ENCODE peak calls at places on chromosomes 1 and 21, in six cellular contexts. One of them, this sample, is unnamed.

GRCh38 chr21:45670731-45671130 is 27.2 kb downstream of the PCBP3 start:
- DNase-seq in AG20443: no peak
- DNase-seq in tibial artery: no peak
- DNase-seq in small intestine: no peak
- DNase-seq in GM13977: no peak
- DNase-seq in islet precursor cell: no peak
- DNase-seq in this sample: no peak

GRCh38 chr1:224769987-224770693 is 154.0 kb downstream of the CNIH3 start:
- DNase-seq in AG20443: peak
- DNase-seq in tibial artery: no peak
- DNase-seq in small intestine: no peak
- DNase-seq in GM13977: no peak
- DNase-seq in islet precursor cell: peak
- DNase-seq in this sample: no peak

GRCh38 chr1:61141288-61142044 is 59.1 kb downstream of the NFIA start:
- DNase-seq in AG20443: peak
- DNase-seq in tibial artery: no peak
- DNase-seq in small intestine: peak
- DNase-seq in GM13977: no peak
- DNase-seq in islet precursor cell: no peak
- DNase-seq in this sample: no peak

GRCh38 chr21:41169701-41170100 is 1.7 kb downstream of the BACE2 start:
- DNase-seq in AG20443: no peak
- DNase-seq in tibial artery: no peak
- DNase-seq in small intestine: no peak
- DNase-seq in GM13977: no peak
- DNase-seq in islet precursor cell: peak
- DNase-seq in this sample: no peak

GRCh38 chr1:166145496-166145895 is 21.3 kb downstream of the FAM78B start:
- DNase-seq in AG20443: no peak
- DNase-seq in tibial artery: no peak
- DNase-seq in small intestine: no peak
- DNase-seq in GM13977: no peak
- DNase-seq in islet precursor cell: no peak
- DNase-seq in this sample: no peak

GRCh38 chr1:174160109-174160473 is 771 bp downstream of the RABGAP1L start:
- DNase-seq in AG20443: peak
- DNase-seq in tibial artery: peak
- DNase-seq in small intestine: peak
- DNase-seq in GM13977: no peak
- DNase-seq in islet precursor cell: peak
- DNase-seq in this sample: peak

GRCh38 chr1:179094826-179095225 is 13.0 kb downstream of the TOR3A start:
- DNase-seq in AG20443: no peak
- DNase-seq in tibial artery: no peak
- DNase-seq in small intestine: no peak
- DNase-seq in GM13977: no peak
- DNase-seq in islet precursor cell: no peak
- DNase-seq in this sample: no peak

GRCh38 chr1:107963009-107963408 is 2.0 kb downstream of the VAV3 start:
- DNase-seq in AG20443: no peak
- DNase-seq in tibial artery: no peak
- DNase-seq in small intestine: no peak
- DNase-seq in GM13977: no peak
- DNase-seq in islet precursor cell: no peak
- DNase-seq in this sample: no peak

GRCh38 chr1:205326812-205327466 is 5.4 kb upstream of the NUAK2 start:
- DNase-seq in AG20443: no peak
- DNase-seq in tibial artery: no peak
- DNase-seq in small intestine: no peak
- DNase-seq in GM13977: no peak
- DNase-seq in islet precursor cell: no peak
- DNase-seq in this sample: no peak

GRCh38 chr1:201275266-201275666 is 8.0 kb upstream of the PKP1 start:
- DNase-seq in AG20443: peak
- DNase-seq in tibial artery: no peak
- DNase-seq in small intestine: peak
- DNase-seq in GM13977: no peak
- DNase-seq in islet precursor cell: peak
- DNase-seq in this sample: no peak

GRCh38 chr1:88946845-88947244 is 45.6 kb downstream of the KYAT3 start:
- DNase-seq in AG20443: no peak
- DNase-seq in tibial artery: no peak
- DNase-seq in small intestine: no peak
- DNase-seq in GM13977: no peak
- DNase-seq in islet precursor cell: no peak
- DNase-seq in this sample: no peak

GRCh38 chr1:162987866-162988265 is 81.3 kb upstream of the RGS4 start:
- DNase-seq in AG20443: peak
- DNase-seq in tibial artery: no peak
- DNase-seq in small intestine: no peak
- DNase-seq in GM13977: no peak
- DNase-seq in islet precursor cell: no peak
- DNase-seq in this sample: no peak

GRCh38 chr1:181033799-181034391 is at the start of gene MR1:
- DNase-seq in AG20443: peak
- DNase-seq in tibial artery: no peak
- DNase-seq in small intestine: peak
- DNase-seq in GM13977: peak
- DNase-seq in islet precursor cell: no peak
- DNase-seq in this sample: peak

GRCh38 chr1:230074270-230074669 is 7.2 kb downstream of the GALNT2 start:
- DNase-seq in AG20443: no peak
- DNase-seq in tibial artery: no peak
- DNase-seq in small intestine: no peak
- DNase-seq in GM13977: no peak
- DNase-seq in islet precursor cell: no peak
- DNase-seq in this sample: no peak

GRCh38 chr21:35227774-35228173 is 178.7 kb upstream of the RUNX1 start:
- DNase-seq in AG20443: no peak
- DNase-seq in tibial artery: no peak
- DNase-seq in small intestine: no peak
- DNase-seq in GM13977: no peak
- DNase-seq in islet precursor cell: no peak
- DNase-seq in this sample: no peak

GRCh38 chr1:56330400-56331026 is 248.8 kb downstream of the PLPP3 start:
- DNase-seq in AG20443: no peak
- DNase-seq in tibial artery: no peak
- DNase-seq in small intestine: no peak
- DNase-seq in GM13977: peak
- DNase-seq in islet precursor cell: no peak
- DNase-seq in this sample: no peak

GRCh38 chr1:30697977-30698376 is 25.4 kb downstream of the MATN1 start:
- DNase-seq in AG20443: peak
- DNase-seq in tibial artery: peak
- DNase-seq in small intestine: no peak
- DNase-seq in GM13977: peak
- DNase-seq in islet precursor cell: peak
- DNase-seq in this sample: no peak

GRCh38 chr1:5796028-5796427 is 196.2 kb downstream of the NPHP4 start:
- DNase-seq in AG20443: no peak
- DNase-seq in tibial artery: no peak
- DNase-seq in small intestine: no peak
- DNase-seq in GM13977: no peak
- DNase-seq in islet precursor cell: no peak
- DNase-seq in this sample: no peak

GRCh38 chr1:244992833-244993232 is 128.5 kb upstream of the HNRNPU start:
- DNase-seq in AG20443: no peak
- DNase-seq in tibial artery: no peak
- DNase-seq in small intestine: no peak
- DNase-seq in GM13977: no peak
- DNase-seq in islet precursor cell: no peak
- DNase-seq in this sample: no peak

GRCh38 chr1:78171736-78172590 is 126.2 kb downstream of the GIPC2 start:
- DNase-seq in AG20443: peak
- DNase-seq in tibial artery: no peak
- DNase-seq in small intestine: no peak
- DNase-seq in GM13977: no peak
- DNase-seq in islet precursor cell: no peak
- DNase-seq in this sample: no peak

GRCh38 chr1:3907621-3908165 is 7.6 kb upstream of the C1orf174 start:
- DNase-seq in AG20443: no peak
- DNase-seq in tibial artery: no peak
- DNase-seq in small intestine: no peak
- DNase-seq in GM13977: no peak
- DNase-seq in islet precursor cell: no peak
- DNase-seq in this sample: no peak

GRCh38 chr1:43565600-43566360 is 35.1 kb downstream of the PTPRF start:
- DNase-seq in AG20443: peak
- DNase-seq in tibial artery: no peak
- DNase-seq in small intestine: no peak
- DNase-seq in GM13977: peak
- DNase-seq in islet precursor cell: peak
- DNase-seq in this sample: peak

GRCh38 chr1:94011709-94012590 is 102.7 kb upstream of the GCLM start:
- DNase-seq in AG20443: no peak
- DNase-seq in tibial artery: no peak
- DNase-seq in small intestine: peak
- DNase-seq in GM13977: no peak
- DNase-seq in islet precursor cell: peak
- DNase-seq in this sample: no peak

GRCh38 chr1:26848947-26849774 is 13.8 kb upstream of the SFN start:
- DNase-seq in AG20443: peak
- DNase-seq in tibial artery: no peak
- DNase-seq in small intestine: peak
- DNase-seq in GM13977: no peak
- DNase-seq in islet precursor cell: peak
- DNase-seq in this sample: no peak

GRCh38 chr1:54474500-54475235 is 68.5 kb upstream of the SSBP3 start:
- DNase-seq in AG20443: peak
- DNase-seq in tibial artery: no peak
- DNase-seq in small intestine: no peak
- DNase-seq in GM13977: peak
- DNase-seq in islet precursor cell: no peak
- DNase-seq in this sample: no peak

GRCh38 chr1:78003070-78003751 is 1.5 kb upstream of the DNAJB4 start:
- DNase-seq in AG20443: no peak
- DNase-seq in tibial artery: no peak
- DNase-seq in small intestine: no peak
- DNase-seq in GM13977: no peak
- DNase-seq in islet precursor cell: no peak
- DNase-seq in this sample: no peak

This sample was measured in naive thymus-derived CD4-positive, alpha-beta T cell.